ENCODE peak calls at places on chromosome 5, in ten cellular contexts. E is stimulated activated CD8-positive, alpha-beta memory T cell treated with anti-CD3 and anti-CD28 coated beads, Interleukin-4, amount 100 ng/mL, for 24 hours; Q is small intestine; M is cerebellum; U is EH; R is DMS79; L is activated naive CD8-positive, alpha-beta T cell treated with anti-CD3 and anti-CD28 coated beads, Interleukin-2, amount 50 U/mL, for 16 hours; C is SW480; Y is fibroblast of mammary gland; N is uterus. T is an unnamed sample.

GRCh38 chr5:31008231-31008630 is 185.3 kb upstream of the CDH6 start:
- DNase-seq in E (no peak), Q (no peak), M (no peak), U (no peak), R (no peak), L (no peak), C (no peak), Y (no peak), N (no peak), T (no peak)

GRCh38 chr5:164898705-164899104 is 1393.3 kb downstream of the MAT2B start:
- DNase-seq in E (no peak), Q (no peak), M (no peak), U (no peak), R (no peak), L (no peak), C (no peak), Y (no peak), N (no peak), T (no peak)

GRCh38 chr5:178740181-178740557 is 9.7 kb upstream of the ZNF354A start:
- DNase-seq in E (no peak), Q (no peak), M (no peak), U (no peak), R (no peak), L (no peak), C (no peak), Y (no peak), N (no peak), T (no peak)

GRCh38 chr5:142981475-142981874 is 211.3 kb downstream of the ARHGAP26 start:
- DNase-seq in E (no peak), Q (peak), M (no peak), U (peak), R (no peak), L (no peak), C (no peak), Y (no peak), N (no peak), T (no peak)

GRCh38 chr5:166899343-166899742 is 1392.1 kb upstream of the WWC1 start:
- DNase-seq in E (no peak), Q (no peak), M (no peak), U (no peak), R (no peak), L (no peak), C (no peak), Y (no peak), N (no peak), T (no peak)

GRCh38 chr5:112668016-112668415 is 69.7 kb upstream of the APC start:
- DNase-seq in E (no peak), Q (no peak), M (no peak), U (peak), R (no peak), L (no peak), C (peak), Y (peak), N (no peak), T (no peak)

GRCh38 chr5:76819851-76820280 is 1.0 kb downstream of the F2RL1 start:
- DNase-seq in E (no peak), Q (peak), M (no peak), U (no peak), R (no peak), L (no peak), C (no peak), Y (no peak), N (no peak), T (no peak)

GRCh38 chr5:95641803-95642220 is 4.8 kb upstream of the RFESD start:
- DNase-seq in E (no peak), Q (no peak), M (no peak), U (peak), R (no peak), L (no peak), C (no peak), Y (peak), N (peak), T (no peak)

GRCh38 chr5:50929174-50929573 is 262.7 kb downstream of the PARP8 start:
- DNase-seq in E (no peak), Q (no peak), M (no peak), U (no peak), R (no peak), L (no peak), C (peak), Y (no peak), N (no peak), T (no peak)

GRCh38 chr5:153893809-153894208 is 144.9 kb downstream of the FAM114A2 start:
- DNase-seq in E (no peak), Q (no peak), M (no peak), U (no peak), R (no peak), L (no peak), C (no peak), Y (no peak), N (no peak), T (no peak)

GRCh38 chr5:52119768-52120167 is 667.9 kb upstream of the ITGA1 start:
- DNase-seq in E (no peak), Q (no peak), M (no peak), U (no peak), R (no peak), L (no peak), C (no peak), Y (no peak), N (no peak), T (no peak)

GRCh38 chr5:126808619-126809018 is 31.7 kb downstream of the LMNB1 start:
- DNase-seq in E (no peak), Q (peak), M (peak), U (peak), R (no peak), L (no peak), C (peak), Y (peak), N (no peak), T (no peak)

GRCh38 chr5:16877267-16877935 is 58.7 kb downstream of the MYO10 start:
- DNase-seq in E (no peak), Q (no peak), M (no peak), U (no peak), R (no peak), L (no peak), C (no peak), Y (no peak), N (no peak), T (no peak)

GRCh38 chr5:179265529-179266290 is 79.6 kb downstream of the ADAMTS2 start:
- DNase-seq in E (no peak), Q (peak), M (no peak), U (peak), R (peak), L (no peak), C (no peak), Y (peak), N (peak), T (no peak)

GRCh38 chr5:34500236-34500836 is 155.8 kb upstream of the RAI14 start:
- DNase-seq in E (no peak), Q (no peak), M (no peak), U (no peak), R (no peak), L (no peak), C (no peak), Y (peak), N (no peak), T (no peak)

GRCh38 chr5:32173394-32174010 is 617 bp downstream of the GOLPH3 start:
- DNase-seq in E (no peak), Q (peak), M (peak), U (peak), R (peak), L (no peak), C (peak), Y (peak), N (peak), T (no peak)

GRCh38 chr5:144072518-144072927 is 97.9 kb downstream of the YIPF5 start:
- DNase-seq in E (no peak), Q (no peak), M (no peak), U (peak), R (no peak), L (no peak), C (no peak), Y (peak), N (no peak), T (no peak)

GRCh38 chr5:28766565-28767158 is 1728.3 kb upstream of the CDH9 start:
- DNase-seq in E (no peak), Q (no peak), M (no peak), U (peak), R (no peak), L (no peak), C (peak), Y (peak), N (no peak), T (no peak)

GRCh38 chr5:139481580-139482049 is 943 bp downstream of the STING1 start:
- DNase-seq in E (no peak), Q (no peak), M (no peak), U (peak), R (peak), L (no peak), C (peak), Y (peak), N (peak), T (no peak)

GRCh38 chr5:14491505-14491904 is 90.1 kb upstream of the OTULINL start:
- DNase-seq in E (no peak), Q (no peak), M (no peak), U (peak), R (no peak), L (no peak), C (no peak), Y (peak), N (no peak), T (no peak)

GRCh38 chr5:171934586-171934985 is 71.9 kb downstream of the FBXW11 start:
- DNase-seq in E (no peak), Q (no peak), M (no peak), U (no peak), R (no peak), L (no peak), C (no peak), Y (no peak), N (no peak), T (no peak)

GRCh38 chr5:26864061-26864460 is 174.3 kb downstream of the CDH9 start:
- DNase-seq in E (no peak), Q (no peak), M (no peak), U (no peak), R (no peak), L (no peak), C (no peak), Y (no peak), N (no peak), T (no peak)

GRCh38 chr5:53170748-53171349 is 61.3 kb upstream of the MOCS2 start:
- DNase-seq in E (no peak), Q (peak), M (no peak), U (peak), R (no peak), L (no peak), C (peak), Y (peak), N (no peak), T (no peak)

GRCh38 chr5:178995341-178995690 is 196 bp upstream of the GRM6 start:
- DNase-seq in E (no peak), Q (no peak), M (no peak), U (no peak), R (no peak), L (no peak), C (no peak), Y (no peak), N (no peak), T (no peak)

GRCh38 chr5:177364159-177364962 is 6.6 kb downstream of the RGS14 start:
- DNase-seq in E (no peak), Q (no peak), M (no peak), U (peak), R (no peak), L (no peak), C (no peak), Y (peak), N (no peak), T (no peak)

GRCh38 chr5:60287174-60287771 is 393.7 kb upstream of the PDE4D start:
- DNase-seq in E (no peak), Q (peak), M (no peak), U (peak), R (no peak), L (no peak), C (peak), Y (peak), N (no peak), T (no peak)

GRCh38 chr5:1652873-1653707 is 129.3 kb upstream of the LPCAT1 start:
- DNase-seq in E (no peak), Q (no peak), M (no peak), U (peak), R (peak), L (no peak), C (no peak), Y (no peak), N (no peak), T (no peak)

GRCh38 chr5:153998768-153999167 is 39.9 kb downstream of the FAM114A2 start:
- DNase-seq in E (no peak), Q (no peak), M (no peak), U (no peak), R (no peak), L (no peak), C (no peak), Y (no peak), N (no peak), T (no peak)

GRCh38 chr5:123875444-123876264 is 363.7 kb downstream of the CSNK1G3 start:
- DNase-seq in E (no peak), Q (peak), M (no peak), U (no peak), R (no peak), L (no peak), C (peak), Y (no peak), N (no peak), T (no peak)

GRCh38 chr5:56490971-56491468 is 257.9 kb upstream of the ANKRD55 start:
- DNase-seq in E (no peak), Q (no peak), M (no peak), U (no peak), R (no peak), L (no peak), C (no peak), Y (no peak), N (no peak), T (no peak)

GRCh38 chr5:38445374-38446028 is 110.9 kb downstream of the LIFR start:
- DNase-seq in E (no peak), Q (no peak), M (no peak), U (peak), R (peak), L (no peak), C (no peak), Y (peak), N (peak), T (no peak)

GRCh38 chr5:139660105-139660915 is 12.2 kb downstream of the CXXC5 start:
- DNase-seq in E (no peak), Q (peak), M (peak), U (peak), R (no peak), L (no peak), C (peak), Y (peak), N (no peak), T (no peak)

GRCh38 chr5:119418782-119419101 is 33.6 kb upstream of the HSD17B4 start:
- DNase-seq in E (no peak), Q (no peak), M (no peak), U (no peak), R (no peak), L (no peak), C (no peak), Y (no peak), N (no peak), T (no peak)

GRCh38 chr5:146919304-146919703 is 40.7 kb upstream of the PPP2R2B start:
- DNase-seq in E (no peak), Q (no peak), M (no peak), U (no peak), R (no peak), L (no peak), C (no peak), Y (no peak), N (no peak), T (no peak)

GRCh38 chr5:179258922-179259730 is 86.1 kb downstream of the ADAMTS2 start:
- DNase-seq in E (no peak), Q (no peak), M (no peak), U (peak), R (no peak), L (no peak), C (no peak), Y (peak), N (peak), T (peak)

GRCh38 chr5:160726721-160727120 is 125.3 kb downstream of the ATP10B start:
- DNase-seq in E (no peak), Q (no peak), M (no peak), U (no peak), R (no peak), L (no peak), C (no peak), Y (no peak), N (no peak), T (no peak)

GRCh38 chr5:24735284-24735683 is 90.5 kb upstream of the CDH10 start:
- DNase-seq in E (no peak), Q (no peak), M (no peak), U (no peak), R (no peak), L (no peak), C (no peak), Y (no peak), N (no peak), T (no peak)

GRCh38 chr5:140311011-140311467 is 8.1 kb upstream of the PFDN1 start:
- DNase-seq in E (no peak), Q (peak), M (no peak), U (peak), R (no peak), L (no peak), C (peak), Y (peak), N (no peak), T (no peak)

GRCh38 chr5:131466171-131466766 is 168.8 kb downstream of the RAPGEF6 start:
- DNase-seq in E (no peak), Q (no peak), M (no peak), U (peak), R (no peak), L (no peak), C (no peak), Y (peak), N (no peak), T (no peak)

GRCh38 chr5:124887223-124887622 is 140.8 kb upstream of the ZNF608 start:
- DNase-seq in E (no peak), Q (no peak), M (no peak), U (no peak), R (no peak), L (no peak), C (no peak), Y (no peak), N (no peak), T (no peak)